ENCODE peak calls at places on chromosome 9, in six cellular contexts. I is H1, S is K562, P is GM12878, K is SK-N-SH, V is HepG2. Q is an unnamed sample.

GRCh38 chr9:121399883-121400607 is 30.0 kb upstream of the STOM start:
- DNase-seq in I (no peak), S (peak; percentile 77), P (peak; percentile 26), K (peak; percentile 37), V (peak; percentile 69), Q (peak; percentile 44)

GRCh38 chr9:37944671-37945481 is 40.9 kb upstream of the SLC25A51 start:
- DNase-seq in I (peak; percentile 39), S (no peak), P (no peak), K (no peak), V (no peak), Q (no peak)

GRCh38 chr9:113999256-114000062 is 78.6 kb downstream of the AMBP start:
- DNase-seq in I (no peak), S (no peak), P (no peak), K (no peak), V (no peak), Q (no peak)

GRCh38 chr9:105286098-105286497 is 41.6 kb downstream of the SLC44A1 start:
- DNase-seq in I (no peak), S (no peak), P (no peak), K (no peak), V (no peak), Q (no peak)

GRCh38 chr9:95819636-95820035 is 55.9 kb upstream of the ERCC6L2 start:
- DNase-seq in I (peak; percentile 7), S (no peak), P (no peak), K (no peak), V (no peak), Q (no peak)

GRCh38 chr9:137685035-137685885 is 66.5 kb downstream of the EHMT1 start:
- DNase-seq in I (no peak), S (peak; percentile 47), P (no peak), K (no peak), V (no peak), Q (peak; percentile 40)

GRCh38 chr9:136627703-136628102 is 35.0 kb upstream of the EGFL7 start:
- DNase-seq in I (no peak), S (no peak), P (no peak), K (no peak), V (no peak), Q (no peak)

GRCh38 chr9:83296123-83296522 is 233.2 kb upstream of the RASEF start:
- DNase-seq in I (no peak), S (no peak), P (no peak), K (no peak), V (no peak), Q (no peak)

GRCh38 chr9:19999491-20000057 is 210.7 kb upstream of the SLC24A2 start:
- DNase-seq in I (no peak), S (no peak), P (peak; percentile 92), K (no peak), V (no peak), Q (no peak)

GRCh38 chr9:93579711-93580516 is 3.5 kb downstream of the PHF2 start:
- DNase-seq in I (no peak), S (no peak), P (no peak), K (no peak), V (no peak), Q (no peak)

GRCh38 chr9:126548312-126548711 is 65.4 kb upstream of the LMX1B start:
- DNase-seq in I (no peak), S (no peak), P (no peak), K (no peak), V (peak; percentile 51), Q (no peak)

GRCh38 chr9:92561374-92562329 is 25.9 kb upstream of the ECM2 start:
- DNase-seq in I (no peak), S (no peak), P (no peak), K (no peak), V (no peak), Q (no peak)

GRCh38 chr9:15211994-15212501 is 95.0 kb downstream of the TTC39B start:
- DNase-seq in I (no peak), S (no peak), P (no peak), K (no peak), V (peak; percentile 70), Q (no peak)

GRCh38 chr9:14321517-14322125 is 7.7 kb upstream of the NFIB start:
- DNase-seq in I (no peak), S (no peak), P (no peak), K (no peak), V (no peak), Q (no peak)

GRCh38 chr9:8733096-8733954 is 933.7 kb upstream of the DMAC1 start:
- DNase-seq in I (no peak), S (no peak), P (no peak), K (no peak), V (no peak), Q (no peak)

GRCh38 chr9:8732367-8733075 is 932.9 kb upstream of the DMAC1 start:
- DNase-seq in I (no peak), S (no peak), P (no peak), K (no peak), V (no peak), Q (no peak)

GRCh38 chr9:8727191-8727590 is 927.6 kb upstream of the DMAC1 start:
- DNase-seq in I (no peak), S (no peak), P (no peak), K (no peak), V (no peak), Q (no peak)

GRCh38 chr9:8728910-8729309 is 929.3 kb upstream of the DMAC1 start:
- DNase-seq in I (no peak), S (no peak), P (no peak), K (no peak), V (no peak), Q (no peak)

GRCh38 chr9:8730618-8731017 is 931.0 kb upstream of the DMAC1 start:
- DNase-seq in I (no peak), S (no peak), P (no peak), K (no peak), V (no peak), Q (no peak)
- H3K27ac ChIP-seq in I (no peak overlapping the region), S (no peak overlapping the region), P (no peak overlapping the region), K (no peak overlapping the region), V (no peak overlapping the region), Q (no peak overlapping the region)

DNA sequence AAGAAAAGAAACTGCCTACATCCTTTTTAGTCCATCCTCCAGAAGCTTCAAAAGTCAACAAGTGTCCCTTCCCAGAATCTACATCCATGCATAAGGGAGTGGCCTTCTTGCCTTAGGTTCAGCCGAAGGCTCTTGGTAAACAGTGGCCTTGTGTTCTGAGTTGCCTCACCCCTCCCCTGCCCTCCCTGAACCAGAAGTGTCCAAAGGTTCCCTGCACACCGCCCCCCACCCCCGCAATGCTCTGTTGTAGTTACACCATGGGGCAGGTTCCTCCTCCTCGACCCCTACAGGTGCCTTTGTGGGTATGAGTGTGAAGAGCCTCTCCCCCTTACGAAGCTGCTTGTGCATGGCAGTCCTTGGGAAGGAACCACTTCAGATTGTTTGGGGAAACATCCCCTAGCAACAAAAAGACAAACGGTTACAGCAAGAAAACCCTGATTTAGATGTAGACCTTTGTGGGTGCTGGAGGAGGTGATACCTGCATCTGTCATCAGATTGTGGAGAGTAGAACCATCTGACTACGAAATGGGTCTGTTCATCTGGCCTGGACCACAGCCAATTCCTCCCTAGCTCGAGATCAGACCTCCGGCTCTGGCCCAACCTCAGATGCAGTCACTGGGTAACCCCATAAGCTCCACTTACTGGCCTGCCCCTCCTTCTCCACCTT is 7.1 kb downstream of the SPACA9 start:
- DNase-seq in I (no peak), S (no peak), P (no peak), K (no peak), V (peak; percentile 43), Q (peak; percentile 12)
- TF ChIP-seq GABPA in I (no peak), S (no peak), P (no peak), K (no peak), V (no peak), Q (no peak)

DNA sequence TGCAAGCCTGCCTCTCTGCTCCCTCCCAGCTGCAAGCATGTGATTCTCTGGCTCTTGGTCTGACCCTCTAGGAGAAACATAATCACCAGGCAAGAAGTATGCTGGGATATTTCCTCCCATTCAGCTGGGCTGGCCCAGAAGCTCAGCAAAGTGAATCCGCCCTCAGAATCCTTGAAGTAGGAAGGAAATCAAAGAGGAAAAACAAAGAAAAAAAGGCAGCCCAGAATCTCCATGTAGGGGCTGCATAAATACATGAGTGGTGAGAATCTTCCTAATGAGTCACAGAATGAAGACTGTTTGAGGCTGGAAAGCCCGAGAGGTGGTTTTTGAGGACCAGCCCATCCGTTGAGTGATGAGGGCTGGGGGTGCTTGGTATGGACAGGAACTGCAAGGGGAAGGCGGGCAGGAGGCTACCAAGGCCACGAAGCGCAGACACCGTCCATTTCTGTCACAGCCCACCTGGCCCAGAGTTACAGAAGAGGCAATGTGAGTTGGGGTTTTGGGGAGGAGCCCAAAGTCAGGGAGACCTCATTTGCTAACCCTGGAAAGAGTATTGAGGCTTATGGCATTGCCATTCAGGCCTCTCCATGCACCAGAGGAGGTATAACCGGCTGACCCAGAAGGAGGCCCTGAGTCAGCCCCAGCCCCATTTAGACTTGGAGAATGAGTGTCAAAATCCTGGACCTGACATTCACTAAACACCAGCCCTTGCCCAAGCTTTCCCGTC is 33.4 kb upstream of the TGFBR1 start:
- DNase-seq in I (no peak), S (no peak), P (no peak), K (no peak), V (no peak), Q (no peak)
- H3K27ac ChIP-seq in I (no peak overlapping the region), S (peak overlapping the region; percentile 66), P (no peak overlapping the region), K (peak overlapping the region; percentile 21), V (no peak overlapping the region), Q (no peak overlapping the region)

DNA sequence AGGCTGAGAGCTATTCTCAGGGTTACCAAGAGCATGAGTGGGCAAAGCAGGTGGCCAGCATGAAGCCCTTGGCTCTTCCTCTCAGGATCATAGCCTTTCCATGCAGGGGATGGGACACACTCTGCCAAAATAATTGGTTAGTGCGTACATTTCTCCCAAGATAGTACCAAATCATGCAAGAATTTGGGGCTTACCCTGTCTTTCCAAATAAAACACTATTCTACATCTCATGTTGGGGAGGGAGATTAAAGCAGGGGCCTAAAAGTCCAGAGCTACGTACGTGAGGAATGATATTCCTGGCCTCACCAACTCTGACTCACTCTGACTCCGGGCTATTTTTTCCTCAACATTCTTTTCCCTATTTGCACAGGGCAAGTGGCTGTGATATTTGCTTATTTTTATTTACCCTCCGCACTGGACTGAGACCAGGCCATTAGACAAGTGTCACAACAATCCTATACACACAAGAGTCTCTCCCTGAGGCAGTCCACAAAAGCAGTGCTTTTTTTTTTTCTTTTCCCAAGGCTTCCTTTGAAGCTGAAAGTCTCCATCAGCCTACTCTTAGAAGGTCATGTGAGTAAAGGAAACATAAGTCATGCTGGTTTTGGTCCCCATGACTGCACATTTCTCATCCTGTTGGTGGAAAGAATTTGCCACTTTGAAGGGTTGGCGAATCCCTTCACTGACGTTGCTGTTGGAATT is 40.1 kb downstream of the TMEM252 start:
- DNase-seq in I (no peak), S (no peak), P (no peak), K (no peak), V (peak; percentile 43), Q (no peak)
- TF ChIP-seq GABPA in I (no peak), S (no peak), P (no peak), K (no peak), V (no peak), Q (no peak)

GRCh38 chr9:132220069-132220468 is 58.2 kb downstream of the NTNG2 start:
- DNase-seq in I (no peak), S (no peak), P (no peak), K (no peak), V (no peak), Q (no peak)

GRCh38 chr9:132214027-132214622 is 52.3 kb downstream of the NTNG2 start:
- DNase-seq in I (no peak), S (no peak), P (no peak), K (peak; percentile 90), V (no peak), Q (no peak)

GRCh38 chr9:132221941-132222340 is 60.1 kb downstream of the NTNG2 start:
- DNase-seq in I (no peak), S (no peak), P (no peak), K (no peak), V (no peak), Q (no peak)

GRCh38 chr9:132211570-132211969 is 49.7 kb downstream of the NTNG2 start:
- DNase-seq in I (no peak), S (no peak), P (no peak), K (no peak), V (no peak), Q (no peak)

GRCh38 chr9:132216861-132217655 is 55.2 kb downstream of the NTNG2 start:
- DNase-seq in I (no peak), S (no peak), P (no peak), K (no peak), V (no peak), Q (peak; percentile 83)
- H3K27ac ChIP-seq in I (no peak overlapping the region), S (no peak overlapping the region), P (no peak overlapping the region), K (no peak overlapping the region), V (no peak overlapping the region), Q (peak overlapping the region; percentile 64)